ENCODE peak calls at places on chromosomes 13 and 19, in seven cellular contexts. L, M, R, Q, F, N and A are unnamed samples.

GRCh38 chr19:55442372-55443044 is 592 bp downstream of the SHISA7 start:
- DNase-seq in L (peak; percentile 75), M (no peak), R (no peak), Q (no peak), F (no peak), N (no peak), A (no peak)

GRCh38 chr13:26953273-26953672 is 192.7 kb upstream of the GPR12 start:
- DNase-seq in L (no peak), M (no peak), R (no peak), Q (no peak), F (no peak), N (no peak), A (no peak)

GRCh38 chr19:47598407-47599349 is 10.3 kb upstream of the BICRA start:
- DNase-seq in L (peak; percentile 87), M (no peak), R (no peak), Q (peak; percentile 97), F (no peak), N (no peak), A (no peak)

GRCh38 chr13:43979492-43979891 is 99.8 kb downstream of the LACC1 start:
- DNase-seq in L (no peak), M (no peak), R (no peak), Q (no peak), F (no peak), N (no peak), A (no peak)

GRCh38 chr19:39053276-39054090 is 21.1 kb upstream of the FBXO27 start:
- DNase-seq in L (peak; percentile 87), M (no peak), R (no peak), Q (no peak), F (peak; percentile 33), N (no peak), A (no peak)

GRCh38 chr13:90402613-90403012 is 944.9 kb upstream of the MIR17HG start:
- DNase-seq in L (no peak), M (no peak), R (no peak), Q (no peak), F (no peak), N (no peak), A (no peak)

GRCh38 chr19:5867201-5868136 is 2.9 kb downstream of the FUT5 start:
- DNase-seq in L (no peak), M (no peak), R (peak; percentile 34), Q (no peak), F (no peak), N (no peak), A (no peak)

GRCh38 chr13:27283906-27284523 is 13.4 kb downstream of the RASL11A start:
- DNase-seq in L (peak; percentile 55), M (no peak), R (no peak), Q (peak; percentile 36), F (peak; percentile 25), N (no peak), A (peak; percentile 53)

GRCh38 chr13:102240110-102240509 is 161.7 kb downstream of the FGF14 start:
- DNase-seq in L (no peak), M (no peak), R (no peak), Q (no peak), F (no peak), N (no peak), A (no peak)

GRCh38 chr19:46520616-46521015 is 24.9 kb upstream of the PNMA8B start:
- DNase-seq in L (no peak), M (no peak), R (no peak), Q (no peak), F (no peak), N (no peak), A (no peak)

GRCh38 chr19:50535672-50536071 is 22.0 kb upstream of the ASPDH start:
- DNase-seq in L (no peak), M (no peak), R (no peak), Q (no peak), F (no peak), N (no peak), A (no peak)

GRCh38 chr13:25401958-25402357 is 30.2 kb downstream of the ATP8A2 start:
- DNase-seq in L (no peak), M (no peak), R (no peak), Q (no peak), F (no peak), N (no peak), A (no peak)

GRCh38 chr13:51644649-51645048 is 60.4 kb downstream of the WDFY2 start:
- DNase-seq in L (no peak), M (no peak), R (no peak), Q (peak; percentile 42), F (no peak), N (no peak), A (peak; percentile 17)

GRCh38 chr19:54420383-54421168 is 5.3 kb downstream of the TTYH1 start:
- DNase-seq in L (peak; percentile 94), M (no peak), R (no peak), Q (no peak), F (peak; percentile 98), N (peak; percentile 82), A (no peak)

GRCh38 chr19:39499082-39499642 is 415 bp downstream of the DLL3 start:
- DNase-seq in L (no peak), M (no peak), R (no peak), Q (no peak), F (no peak), N (no peak), A (peak; percentile 51)

GRCh38 chr19:10503002-10503789 is at the start of gene KEAP1:
- DNase-seq in L (peak; percentile 46), M (no peak), R (no peak), Q (peak; percentile 52), F (no peak), N (peak; percentile 73), A (no peak)

GRCh38 chr13:38630780-38631179 is 56.1 kb upstream of the FREM2 start:
- DNase-seq in L (no peak), M (no peak), R (no peak), Q (no peak), F (no peak), N (no peak), A (no peak)

GRCh38 chr13:79815041-79815440 is 334.1 kb downstream of the NDFIP2 start:
- DNase-seq in L (no peak), M (no peak), R (no peak), Q (no peak), F (no peak), N (no peak), A (no peak)

GRCh38 chr19:48874309-48875135 is 2.3 kb downstream of the PPP1R15A start:
- DNase-seq in L (peak; percentile 59), M (no peak), R (no peak), Q (peak; percentile 24), F (peak; percentile 24), N (no peak), A (peak; percentile 22)

GRCh38 chr13:100147825-100148224 is 58.9 kb downstream of the PCCA start:
- DNase-seq in L (no peak), M (no peak), R (no peak), Q (no peak), F (no peak), N (no peak), A (no peak)

GRCh38 chr19:3606174-3606689 is 443 bp downstream of the TBXA2R start:
- DNase-seq in L (peak; percentile 58), M (no peak), R (no peak), Q (no peak), F (no peak), N (no peak), A (no peak)

GRCh38 chr19:44905437-44906160 is at the start of gene APOE:
- DNase-seq in L (peak; percentile 53), M (no peak), R (no peak), Q (no peak), F (peak; percentile 75), N (no peak), A (no peak)

GRCh38 chr13:113387396-113387795 is 23.5 kb upstream of the GRTP1 start:
- DNase-seq in L (no peak), M (no peak), R (no peak), Q (no peak), F (no peak), N (no peak), A (no peak)

GRCh38 chr13:85367887-85368286 is 431.3 kb downstream of the SLITRK6 start:
- DNase-seq in L (no peak), M (no peak), R (no peak), Q (no peak), F (no peak), N (no peak), A (no peak)

GRCh38 chr19:22422220-22422619 is at the start of gene ZNF98:
- DNase-seq in L (no peak), M (no peak), R (no peak), Q (no peak), F (no peak), N (no peak), A (no peak)

GRCh38 chr19:13035820-13036365 is 40.6 kb downstream of the NFIX start:
- DNase-seq in L (no peak), M (no peak), R (no peak), Q (no peak), F (no peak), N (no peak), A (no peak)

GRCh38 chr19:19074172-19074905 is 10.5 kb downstream of the SLC25A42 start:
- DNase-seq in L (no peak), M (no peak), R (no peak), Q (no peak), F (no peak), N (no peak), A (no peak)

GRCh38 chr19:34254552-34255432 is at the start of gene GARRE1:
- DNase-seq in L (peak; percentile 72), M (peak; percentile 83), R (no peak), Q (peak; percentile 12), F (peak; percentile 39), N (peak; percentile 67), A (no peak)

GRCh38 chr13:40228486-40228885 is 438.0 kb downstream of the FOXO1 start:
- DNase-seq in L (no peak), M (no peak), R (no peak), Q (no peak), F (no peak), N (no peak), A (no peak)

GRCh38 chr19:18501832-18502231 is 20.0 kb downstream of the ELL start:
- DNase-seq in L (no peak), M (no peak), R (no peak), Q (no peak), F (peak; percentile 30), N (no peak), A (no peak)

GRCh38 chr19:4066176-4066606 is 508 bp downstream of the ZBTB7A start:
- DNase-seq in L (no peak), M (peak; percentile 60), R (no peak), Q (no peak), F (peak; percentile 68), N (peak; percentile 88), A (no peak)

GRCh38 chr19:13849991-13850909 is 26.7 kb upstream of the NANOS3 start:
- DNase-seq in L (peak; percentile 73), M (no peak), R (no peak), Q (no peak), F (peak; percentile 82), N (peak; percentile 91), A (peak; percentile 88)

GRCh38 chr19:1244693-1245451 is 3.3 kb downstream of the ATP5F1D start:
- DNase-seq in L (no peak), M (no peak), R (no peak), Q (peak; percentile 28), F (peak; percentile 20), N (peak; percentile 83), A (no peak)

GRCh38 chr19:44878119-44878865 is 12.8 kb upstream of the TOMM40 start:
- DNase-seq in L (no peak), M (no peak), R (no peak), Q (no peak), F (no peak), N (no peak), A (no peak)

GRCh38 chr13:50365300-50365682 is 350.0 kb downstream of the KCNRG start:
- DNase-seq in L (no peak), M (no peak), R (no peak), Q (no peak), F (no peak), N (no peak), A (no peak)

GRCh38 chr13:40094056-40094455 is 438.6 kb downstream of the COG6 start:
- DNase-seq in L (peak; percentile 22), M (no peak), R (no peak), Q (no peak), F (no peak), N (no peak), A (no peak)

GRCh38 chr19:7349961-7350711 is 1.4 kb downstream of the ARHGEF18 start:
- DNase-seq in L (no peak), M (peak; percentile 51), R (no peak), Q (no peak), F (no peak), N (peak; percentile 49), A (peak; percentile 56)

GRCh38 chr13:32824671-32825070 is 191.6 kb upstream of the KL start:
- DNase-seq in L (peak; percentile 59), M (no peak), R (no peak), Q (no peak), F (no peak), N (no peak), A (no peak)